ENCODE peak calls at places on chromosomes 4 and X, in four cellular contexts. H is HepG2, M is K562, K is HCT116. Z is an unnamed sample.

GRCh38 chrX:35339796-35340195 is 397.2 kb downstream of the FAM47B start:
- DNase-seq in H (no peak), M (no peak), K (no peak), Z (no peak)

GRCh38 chrX:3244955-3245354 is 101.5 kb downstream of the MXRA5 start:
- DNase-seq in H (no peak), M (no peak), K (no peak), Z (no peak)

GRCh38 chrX:136115124-136115908 is 32.0 kb upstream of the FHL1 start:
- DNase-seq in H (no peak), M (no peak), K (no peak), Z (no peak)

GRCh38 chrX:107678957-107679740 is 50.8 kb downstream of the PRPS1 start:
- DNase-seq in H (no peak), M (peak; percentile 62), K (no peak), Z (no peak)

GRCh38 chr4:145907827-145908226 is 30.8 kb downstream of the ZNF827 start:
- DNase-seq in H (no peak), M (no peak), K (no peak), Z (no peak)

GRCh38 chr4:176422031-176422430 is 102.3 kb downstream of the SPCS3 start:
- DNase-seq in H (no peak), M (no peak), K (no peak), Z (no peak)

GRCh38 chrX:131399692-131400428 is 110.8 kb upstream of the IGSF1 start:
- DNase-seq in H (no peak), M (no peak), K (no peak), Z (no peak)

GRCh38 chr4:176340871-176341685 is 21.3 kb downstream of the SPCS3 start:
- DNase-seq in H (peak; percentile 24), M (peak; percentile 54), K (no peak), Z (no peak)

GRCh38 chrX:40154853-40155616 is 57.3 kb upstream of the BCOR start:
- DNase-seq in H (peak; percentile 87), M (peak; percentile 93), K (no peak), Z (no peak)

GRCh38 chr4:65791807-65792308 is 121.6 kb upstream of the EPHA5 start:
- DNase-seq in H (no peak), M (no peak), K (no peak), Z (no peak)

GRCh38 chrX:97200454-97200853 is 316.7 kb downstream of the RPA4 start:
- DNase-seq in H (no peak), M (peak; percentile 56), K (no peak), Z (no peak)

GRCh38 chrX:136812286-136812685 is 31.6 kb upstream of the ARHGEF6 start:
- DNase-seq in H (no peak), M (no peak), K (no peak), Z (no peak)

GRCh38 chrX:51598899-51599298 is 19.8 kb downstream of the CENPVL3 start:
- DNase-seq in H (no peak), M (no peak), K (no peak), Z (no peak)

GRCh38 chrX:153968754-153969124 is 2.9 kb downstream of the HCFC1 start:
- DNase-seq in H (no peak), M (peak; percentile 75), K (no peak), Z (no peak)

GRCh38 chr4:26596843-26597242 is 13.0 kb downstream of the TBC1D19 start:
- DNase-seq in H (no peak), M (no peak), K (no peak), Z (no peak)

GRCh38 chr4:110484029-110484428 is 8.1 kb downstream of the ENPEP start:
- DNase-seq in H (no peak), M (no peak), K (no peak), Z (no peak)

GRCh38 chrX:4265036-4265435 is 551.6 kb upstream of the PRKX start:
- DNase-seq in H (no peak), M (no peak), K (no peak), Z (no peak)

GRCh38 chrX:102958794-102959193 is 21.7 kb downstream of the RAB40AL start:
- DNase-seq in H (no peak), M (peak; percentile 14), K (no peak), Z (no peak)

GRCh38 chrX:45980726-45981125 is 564.5 kb downstream of the ZNF674 start:
- DNase-seq in H (no peak), M (no peak), K (no peak), Z (no peak)

GRCh38 chrX:79259073-79259689 is 108.0 kb downstream of the ITM2A start:
- DNase-seq in H (no peak), M (no peak), K (no peak), Z (no peak)

GRCh38 chr4:3303840-3304715 is 11.3 kb downstream of the RGS12 start:
- DNase-seq in H (no peak), M (no peak), K (no peak), Z (no peak)

GRCh38 chrX:66039916-66040315 is at the start of gene VSIG4:
- DNase-seq in H (no peak), M (no peak), K (no peak), Z (no peak)

GRCh38 chrX:85517994-85518718 is 138.7 kb upstream of the POF1B start:
- DNase-seq in H (no peak), M (no peak), K (no peak), Z (no peak)

GRCh38 chrX:29468911-29469494 is 746.4 kb upstream of the MAGEB2 start:
- DNase-seq in H (no peak), M (no peak), K (no peak), Z (no peak)

GRCh38 chr4:40507977-40508376 is 121.7 kb downstream of the RBM47 start:
- DNase-seq in H (no peak), M (no peak), K (no peak), Z (no peak)

GRCh38 chr4:119103263-119103662 is 32.4 kb upstream of the MYOZ2 start:
- DNase-seq in H (peak; percentile 31), M (peak; percentile 8), K (peak; percentile 85), Z (peak; percentile 71)

GRCh38 chr4:178553201-178553600 is 1111.0 kb upstream of the AGA start:
- DNase-seq in H (no peak), M (no peak), K (no peak), Z (no peak)

GRCh38 chrX:44012484-44013096 is 39.4 kb upstream of the NDP start:
- DNase-seq in H (no peak), M (no peak), K (peak; percentile 68), Z (peak; percentile 84)

GRCh38 chrX:29453333-29453732 is 762.0 kb upstream of the MAGEB2 start:
- DNase-seq in H (no peak), M (no peak), K (no peak), Z (no peak)

GRCh38 chr4:10212400-10212799 is 95.8 kb upstream of the WDR1 start:
- DNase-seq in H (no peak), M (no peak), K (no peak), Z (no peak)

GRCh38 chrX:115460565-115460888 is 100.4 kb upstream of the PLS3 start:
- DNase-seq in H (no peak), M (no peak), K (no peak), Z (no peak)

GRCh38 chr4:30460818-30461217 is 259.4 kb upstream of the PCDH7 start:
- DNase-seq in H (no peak), M (no peak), K (no peak), Z (no peak)

GRCh38 chr4:41652971-41653370 is 95.6 kb downstream of the PHOX2B start:
- DNase-seq in H (no peak), M (no peak), K (no peak), Z (no peak)

GRCh38 chr4:152106113-152106763 is 345.4 kb upstream of the GATB start:
- DNase-seq in H (peak; percentile 38), M (peak; percentile 31), K (peak; percentile 83), Z (peak; percentile 73)
- TF ChIP-seq TCF7L2 in H (no peak), M (no peak), K (peak; percentile 53), Z (no peak)

DNA sequence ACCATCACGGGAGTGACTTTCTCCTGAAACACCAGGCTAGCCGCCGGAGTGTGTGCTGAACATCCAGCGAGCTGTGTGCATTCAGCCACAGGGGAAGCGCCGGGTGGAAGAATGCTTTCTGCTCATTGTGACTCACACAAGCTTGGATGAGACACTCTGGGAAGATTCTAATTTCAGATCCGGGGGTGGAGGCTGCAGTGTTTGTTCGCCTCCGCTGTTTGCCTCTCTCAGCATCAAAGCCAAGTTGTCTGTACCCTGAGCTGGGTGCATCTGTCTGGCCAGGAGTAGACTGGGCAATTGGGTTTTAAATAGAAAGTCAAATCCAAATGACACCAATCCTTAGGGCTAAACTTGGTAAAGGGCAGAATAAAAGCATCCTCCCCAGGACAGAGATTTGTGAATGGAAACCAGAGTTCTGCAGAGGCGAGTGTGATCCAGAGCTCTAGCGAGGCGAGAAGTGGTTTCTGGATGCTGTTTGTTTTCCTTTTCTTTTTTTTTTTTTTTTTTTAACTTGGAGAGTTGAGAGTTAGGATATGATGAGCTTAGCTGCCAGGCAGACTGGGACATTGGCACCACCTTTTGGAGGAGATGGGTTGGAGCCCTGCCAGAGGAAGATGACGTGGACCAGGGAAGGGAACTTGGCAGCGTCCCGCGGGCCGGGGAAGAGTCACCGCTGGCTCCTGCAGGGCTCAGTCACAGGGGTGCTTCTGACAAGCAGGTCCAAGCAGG is 196.0 kb upstream of the PSAPL1 start:
- DNase-seq in H (peak; percentile 79), M (no peak), K (peak; percentile 33), Z (peak; percentile 53)
- TF ChIP-seq TCF7L2 in H (no peak), M (no peak), K (no peak), Z (no peak)

GRCh38 chr4:150541681-150542080 is 40.3 kb upstream of the MAB21L2 start:
- DNase-seq in H (no peak), M (no peak), K (no peak), Z (no peak)

GRCh38 chr4:150543042-150543441 is 38.9 kb upstream of the MAB21L2 start:
- DNase-seq in H (no peak), M (peak; percentile 41), K (no peak), Z (no peak)

GRCh38 chr4:150547154-150547838 is 34.7 kb upstream of the MAB21L2 start:
- DNase-seq in H (no peak), M (no peak), K (no peak), Z (no peak)

GRCh38 chr4:150540959-150541360 is 41.0 kb upstream of the MAB21L2 start:
- DNase-seq in H (no peak), M (peak; percentile 79), K (no peak), Z (no peak)

GRCh38 chr4:150546286-150546685 is 35.7 kb upstream of the MAB21L2 start:
- DNase-seq in H (no peak), M (no peak), K (no peak), Z (no peak)
- TF ChIP-seq TCF7L2 in H (no peak), M (no peak), K (no peak), Z (no peak)

GRCh38 chr4:570754-571153 is 5.3 kb downstream of the TMEM271 start:
- DNase-seq in H (no peak), M (no peak), K (no peak), Z (no peak)
- TF ChIP-seq TCF7L2 in H (no peak), M (no peak), K (no peak), Z (no peak)

GRCh38 chr4:144734522-144734921 is 88.6 kb downstream of the HHIP start:
- DNase-seq in H (no peak), M (no peak), K (no peak), Z (no peak)

GRCh38 chr4:144732584-144733130 is 86.7 kb downstream of the HHIP start:
- DNase-seq in H (no peak), M (no peak), K (no peak), Z (no peak)

GRCh38 chr4:144738649-144739048 is 92.7 kb downstream of the HHIP start:
- DNase-seq in H (no peak), M (no peak), K (no peak), Z (no peak)

GRCh38 chr4:144733566-144733965 is 87.6 kb downstream of the HHIP start:
- DNase-seq in H (no peak), M (no peak), K (no peak), Z (no peak)
- TF ChIP-seq TCF7L2 in H (no peak), M (no peak), K (no peak), Z (no peak)

GRCh38 chr4:180618396-180618795 is 1624.8 kb upstream of the TENM3 start:
- DNase-seq in H (no peak), M (no peak), K (no peak), Z (no peak)
- TF ChIP-seq TCF7L2 in H (no peak), M (no peak), K (no peak), Z (no peak)

GRCh38 chr4:14265651-14266050 is 638.1 kb upstream of the BOD1L1 start:
- DNase-seq in H (no peak), M (no peak), K (no peak), Z (no peak)
- TF ChIP-seq TCF7L2 in H (no peak), M (no peak), K (no peak), Z (no peak)